ENCODE peak calls at places on chromosomes 16 and 17, in seven cellular contexts. J is B cell; Y is activated CD4-positive, alpha-beta memory T cell treated with anti-CD3 and anti-CD28 coated beads, Interleukin-2, amount 10 ng/mL, durations not matched to agents 7 days and 5 days; Q is transverse colon; M is CD8-positive, alpha-beta T cell; B is hippocampal formation; T is prostate gland. C is an unnamed sample.

GRCh38 chr17:17411692-17412091 is 65.1 kb upstream of the MED9 start:
- DNase-seq in Q (no peak), M (no peak), B (no peak), Y (no peak), J (no peak), T (no peak), C (no peak)

GRCh38 chr17:63996430-63997182 is 1.5 kb upstream of the PRR29 start:
- DNase-seq in M (no peak), B (no peak), Q (no peak), J (no peak), Y (no peak), T (no peak), C (no peak)

GRCh38 chr17:57819273-57819672 is 30.6 kb downstream of the MRPS23 start:
- DNase-seq in M (no peak), Y (no peak), Q (no peak), J (no peak), T (no peak), B (no peak), C (no peak)

GRCh38 chr16:30185683-30186421 is 2.5 kb downstream of the CORO1A start:
- DNase-seq in M (peak; percentile 94), B (peak; percentile 20), J (peak; percentile 85), Y (peak; percentile 92), T (no peak), Q (peak; percentile 73), C (peak; percentile 59)

GRCh38 chr17:45312477-45313418 is 4.1 kb downstream of the MAP3K14 start:
- DNase-seq in J (no peak), Y (no peak), B (no peak), M (no peak), T (no peak), Q (no peak), C (no peak)

GRCh38 chr16:85347213-85347591 is 234.9 kb upstream of the CIBAR2 start:
- DNase-seq in Y (no peak), T (peak; percentile 36), B (no peak), Q (no peak), J (no peak), M (no peak), C (peak; percentile 62)

GRCh38 chr17:37131064-37131463 is 182.3 kb downstream of the AATF start:
- DNase-seq in M (no peak), Y (no peak), J (no peak), Q (no peak), T (no peak), B (no peak), C (no peak)

GRCh38 chr17:2083613-2084128 is 28.8 kb downstream of the HIC1 start:
- DNase-seq in M (no peak), J (no peak), Y (no peak), Q (peak; percentile 44), B (peak; percentile 31), T (no peak), C (peak; percentile 52)

GRCh38 chr16:75074920-75075687 is 41.5 kb downstream of the LDHD start:
- DNase-seq in J (peak; percentile 74), M (peak; percentile 87), T (no peak), Y (peak; percentile 94), B (no peak), Q (peak; percentile 74), C (peak; percentile 87)

GRCh38 chr16:1993731-1994131 is 4.0 kb downstream of the SYNGR3 start:
- DNase-seq in T (no peak), M (no peak), J (no peak), B (no peak), Q (no peak), Y (no peak), C (no peak)

GRCh38 chr16:261031-261691 is 14.6 kb downstream of the RGS11 start:
- DNase-seq in M (no peak), T (no peak), J (no peak), B (no peak), Y (no peak), Q (no peak), C (no peak)

GRCh38 chr17:76484228-76484725 is 16.9 kb downstream of the AANAT start:
- DNase-seq in Y (no peak), M (no peak), T (no peak), J (no peak), B (no peak), Q (no peak), C (no peak)

GRCh38 chr16:47481698-47482374 is 20.7 kb downstream of the PHKB start:
- DNase-seq in Y (no peak), B (no peak), T (no peak), J (no peak), Q (no peak), M (no peak), C (no peak)

GRCh38 chr17:12180644-12181261 is 160.1 kb downstream of the MAP2K4 start:
- DNase-seq in Q (peak; percentile 11), Y (no peak), J (peak; percentile 36), T (peak; percentile 30), B (peak; percentile 36), M (no peak), C (no peak)

GRCh38 chr16:67278773-67279295 is 498 bp upstream of the PLEKHG4 start:
- DNase-seq in J (peak; percentile 55), Q (peak; percentile 40), Y (peak; percentile 62), B (no peak), T (no peak), M (no peak), C (peak; percentile 61)

GRCh38 chr16:63461248-63461841 is 1425.1 kb upstream of the CDH8 start:
- DNase-seq in J (no peak), Q (no peak), M (no peak), B (peak; percentile 49), Y (no peak), T (peak; percentile 7), C (no peak)